ENCODE peak calls at places on chromosomes 12 and 14, in six cellular contexts. L, D, G, H, C and T are unnamed samples.

GRCh38 chr12:42589465-42590323 is at the start of gene PRICKLE1:
- DNase-seq in G (peak), L (no peak), D (peak), H (peak), C (peak), T (peak)

GRCh38 chr12:106647793-106648514 is 65.2 kb downstream of the RFX4 start:
- DNase-seq in L (no peak), D (no peak), C (no peak), G (no peak), H (no peak), T (no peak)

GRCh38 chr14:104827173-104828055 is 26.5 kb downstream of the ZBTB42 start:
- DNase-seq in G (peak), D (peak), C (peak), L (peak), H (peak), T (peak)

GRCh38 chr14:84782902-84783301 is 747.0 kb upstream of the FLRT2 start:
- DNase-seq in G (no peak), H (no peak), D (no peak), C (no peak), L (no peak), T (no peak)

GRCh38 chr14:65134651-65135579 is 32.6 kb upstream of the MAX start:
- DNase-seq in C (no peak), D (no peak), L (no peak), G (no peak), H (peak), T (peak)

GRCh38 chr12:27619308-27619707 is 76.9 kb upstream of the REP15 start:
- DNase-seq in G (peak), D (no peak), H (peak), L (no peak), C (peak), T (no peak)

GRCh38 chr14:34662558-34663088 is 32.7 kb upstream of the SNX6 start:
- DNase-seq in H (no peak), L (no peak), D (no peak), C (no peak), G (peak), T (no peak)

GRCh38 chr12:1594045-1594294 is 411 bp downstream of the FBXL14 start:
- DNase-seq in C (peak), D (no peak), G (no peak), H (no peak), L (no peak), T (peak)

GRCh38 chr12:58306266-58306995 is 365.1 kb downstream of the ATP23 start:
- DNase-seq in D (no peak), L (no peak), H (no peak), G (no peak), C (no peak), T (no peak)

GRCh38 chr12:27504506-27504905 is 19.5 kb upstream of the PPFIBP1 start:
- DNase-seq in C (no peak), G (no peak), D (no peak), H (no peak), L (no peak), T (no peak)

GRCh38 chr12:90333939-90334338 is 621.0 kb downstream of the CCER1 start:
- DNase-seq in D (no peak), L (no peak), H (peak), G (peak), C (peak), T (no peak)

GRCh38 chr12:45369065-45369464 is 153.2 kb downstream of the ANO6 start:
- DNase-seq in C (peak), G (peak), L (no peak), H (peak), D (no peak), T (no peak)

GRCh38 chr14:21227981-21228380 is 41.3 kb downstream of the HNRNPC start:
- DNase-seq in D (no peak), H (no peak), L (no peak), G (no peak), C (no peak), T (no peak)

GRCh38 chr12:14185441-14186192 is 179.9 kb upstream of the ATF7IP start:
- DNase-seq in L (no peak), H (peak), G (peak), C (peak), D (no peak), T (peak)

GRCh38 chr12:115983226-115983798 is 294.2 kb downstream of the MED13L start:
- DNase-seq in G (no peak), C (peak), H (no peak), D (no peak), L (no peak), T (no peak)

GRCh38 chr14:55071870-55072640 is 20.6 kb downstream of the MAPK1IP1L start:
- DNase-seq in D (peak), H (peak), G (peak), L (no peak), C (peak), T (peak)

GRCh38 chr12:118742426-118742825 is 238.9 kb upstream of the SRRM4 start:
- DNase-seq in G (no peak), L (no peak), C (no peak), H (no peak), D (no peak), T (no peak)

GRCh38 chr14:74582910-74583581 is 29.0 kb downstream of the LTBP2 start:
- DNase-seq in H (no peak), D (no peak), L (no peak), G (peak), C (no peak), T (no peak)

GRCh38 chr12:51471465-51471864 is 46.8 kb downstream of the SLC4A8 start:
- DNase-seq in L (no peak), D (no peak), G (no peak), C (no peak), H (no peak), T (no peak)

GRCh38 chr12:91109148-91109564 is 2.1 kb downstream of the LUM start:
- DNase-seq in H (peak), L (no peak), C (peak), G (peak), D (peak), T (peak)

GRCh38 chr14:59511916-59512530 is 27.7 kb downstream of the JKAMP start:
- DNase-seq in C (peak), G (no peak), D (no peak), L (no peak), H (no peak), T (peak)

GRCh38 chr14:104654119-104654518 is 35.3 kb upstream of the INF2 start:
- DNase-seq in D (no peak), H (no peak), L (no peak), C (no peak), G (no peak), T (no peak)

GRCh38 chr14:104889374-104889755 is 24.3 kb downstream of the CEP170B start:
- DNase-seq in D (no peak), L (no peak), C (no peak), H (no peak), G (no peak), T (no peak)

GRCh38 chr14:69287096-69287991 is 27.4 kb downstream of the GALNT16 start:
- DNase-seq in D (peak), L (no peak), G (no peak), C (peak), H (peak), T (peak)

GRCh38 chr14:104721704-104722431 is 2.2 kb upstream of the ADSS1 start:
- DNase-seq in D (no peak), G (no peak), L (no peak), H (no peak), C (no peak), T (no peak)

GRCh38 chr12:53044896-53045571 is 4.8 kb upstream of the TNS2 start:
- DNase-seq in H (no peak), L (no peak), C (no peak), G (no peak), D (no peak), T (no peak)

GRCh38 chr14:51006781-51007211 is 62.5 kb upstream of the PYGL start:
- DNase-seq in D (peak), L (no peak), H (peak), C (peak), G (peak), T (peak)

GRCh38 chr14:37565550-37565949 is 29.5 kb downstream of the FOXA1 start:
- DNase-seq in H (no peak), D (no peak), C (no peak), G (no peak), L (no peak), T (no peak)

GRCh38 chr12:116361404-116362223 is 84.1 kb upstream of the MED13L start:
- DNase-seq in L (no peak), H (no peak), G (no peak), D (no peak), C (no peak), T (no peak)

GRCh38 chr12:122891661-122892525 is 4.0 kb downstream of the VPS37B start:
- DNase-seq in L (no peak), D (no peak), H (peak), G (peak), C (peak), T (no peak)

DNA sequence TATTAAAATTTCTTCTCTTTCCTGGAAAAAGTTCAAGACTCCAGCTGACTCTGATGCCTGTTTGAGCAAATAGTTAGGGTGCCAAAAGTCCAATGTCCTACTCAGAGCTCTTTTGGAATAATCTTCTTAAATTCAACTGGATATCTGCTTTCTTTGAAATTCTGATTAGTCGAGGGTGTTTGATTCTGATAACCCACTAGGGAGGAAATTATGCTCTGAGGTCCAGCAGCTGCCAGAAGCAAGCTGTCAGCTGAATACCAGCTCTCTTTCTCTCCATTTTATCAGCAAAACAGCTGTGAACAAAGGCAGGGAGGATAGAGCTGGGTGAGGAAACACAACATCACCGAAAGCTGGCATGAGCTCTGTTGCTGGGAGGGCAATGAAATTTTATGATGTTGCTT is 141.5 kb downstream of the CAND1 start:
- DNase-seq in C (no peak), L (no peak), G (no peak), H (no peak), D (no peak), T (no peak)
- H3K27ac ChIP-seq in C (no peak), L (no peak), G (no peak), H (no peak), D (no peak), T (no peak)

GRCh38 chr14:103456167-103456835 is 66.3 kb downstream of the CKB start:
- DNase-seq in D (no peak), G (no peak), H (peak), C (no peak), L (no peak), T (no peak)
- H3K27ac ChIP-seq in D (no peak), G (peak), H (no peak), C (peak), L (no peak), T (no peak)

GRCh38 chr12:56115329-56115728 is 1.1 kb upstream of the RPL41 start:
- DNase-seq in H (peak), G (peak), D (no peak), C (peak), L (no peak), T (peak)
- H3K27ac ChIP-seq in H (peak), G (peak), D (peak), C (peak), L (peak), T (peak)

DNA sequence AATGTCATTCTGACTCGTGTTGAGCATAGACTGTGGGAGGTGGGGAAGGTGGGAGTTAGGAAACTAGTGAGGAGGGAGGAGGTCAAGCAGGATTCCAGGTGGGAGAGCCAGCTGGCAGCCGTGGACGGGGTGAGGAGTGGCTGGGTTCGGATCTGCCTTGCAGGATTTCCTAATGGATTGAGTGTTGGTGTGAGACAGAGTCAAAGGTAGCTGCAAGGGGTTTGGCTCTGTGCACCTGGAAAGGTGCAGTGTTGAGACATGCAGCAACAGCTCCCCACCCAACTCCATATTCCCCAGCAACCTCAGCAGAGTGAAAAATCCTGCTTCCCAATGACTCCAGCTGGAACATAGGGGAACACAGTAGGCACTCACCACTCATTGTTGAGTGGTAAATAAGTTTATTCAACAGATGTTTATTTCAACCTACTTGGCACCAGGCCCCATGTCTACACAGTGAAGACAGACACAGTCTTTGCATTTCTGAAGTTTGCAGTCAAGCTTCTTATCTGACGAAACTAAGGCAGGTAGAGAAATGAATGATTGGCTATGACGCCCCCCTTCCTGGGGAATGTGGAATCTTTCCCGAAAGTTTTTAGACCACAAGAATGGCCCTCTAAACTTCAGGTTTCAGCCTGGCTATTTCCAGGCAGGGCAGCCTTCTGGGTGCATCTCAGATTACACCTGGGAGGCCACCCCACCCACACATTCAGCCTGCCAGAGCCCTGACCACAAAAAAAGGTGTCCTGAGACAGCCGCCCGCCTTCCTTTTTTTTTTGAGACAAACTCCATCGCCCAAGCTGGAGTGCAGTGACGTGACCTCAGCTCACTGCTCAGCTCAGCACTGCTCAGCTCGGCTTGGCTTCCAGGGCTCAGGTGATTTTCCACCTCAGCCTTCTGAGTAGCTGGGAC is 37.9 kb upstream of the PLEKHG6 start:
- DNase-seq in D (no peak), G (no peak), H (peak), C (no peak), L (no peak), T (peak)
- H3K27ac ChIP-seq in D (no peak), G (no peak), H (no peak), C (no peak), L (no peak), T (peak)

DNA sequence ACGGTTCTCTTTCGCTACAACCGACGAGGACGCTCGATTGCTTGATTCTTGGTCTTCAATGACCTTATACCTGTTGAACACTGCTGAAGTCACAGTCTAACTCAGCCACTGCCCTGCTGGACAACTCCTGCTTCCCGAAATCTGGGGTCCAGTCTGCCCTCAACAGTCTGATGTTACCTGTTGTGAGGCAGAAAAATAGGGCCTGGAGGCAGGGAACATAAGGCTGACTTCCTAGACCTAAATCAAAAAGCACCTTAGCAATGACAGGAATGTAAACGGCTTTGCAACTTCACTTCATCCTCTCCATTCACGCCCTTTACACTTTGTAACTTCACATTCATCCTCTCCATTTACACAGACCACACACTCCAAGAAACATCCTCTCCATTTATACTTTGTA is 597 bp upstream of the GLTP start:
- DNase-seq in H (no peak), L (no peak), C (no peak), D (no peak), G (no peak), T (no peak)
- H3K27ac ChIP-seq in H (no peak), L (peak), C (peak), D (no peak), G (no peak), T (no peak)

DNA sequence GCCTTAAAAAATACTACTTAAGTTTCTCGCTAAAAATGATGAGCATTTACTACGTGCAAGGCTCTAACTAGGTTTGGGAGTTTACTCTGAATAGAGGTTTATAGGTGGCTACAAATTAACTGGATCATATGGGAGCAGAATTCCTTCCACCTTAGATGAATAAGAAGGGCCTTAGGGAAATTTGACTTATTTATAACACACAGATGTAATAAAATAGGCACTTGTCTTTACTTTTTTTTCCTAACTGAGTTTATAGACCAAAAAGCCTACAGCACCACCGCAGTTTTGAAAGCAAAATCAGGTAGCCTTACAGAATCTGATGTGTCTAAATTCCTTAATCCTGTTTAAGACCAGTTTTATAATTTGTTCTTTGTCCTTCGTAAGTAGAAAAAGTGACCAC is 10.5 kb downstream of the AEBP2 start:
- DNase-seq in L (no peak), H (no peak), C (no peak), D (no peak), G (no peak), T (no peak)
- H3K27ac ChIP-seq in L (no peak), H (no peak), C (no peak), D (peak), G (no peak), T (no peak)